ENCODE peak calls at places on chromosome 4, in seven cellular contexts. I is stimulated activated CD4-positive, alpha-beta T cell treated with anti-CD3 and anti-CD28 coated beads, Interleukin-2, amount 100 ng/mL, for 48 hours; Y is sciatic nerve; P is nephron progenitor cell; T is endothelial cell; R is memory B cell; K is fibroblast of villous mesenchyme. C is an unnamed sample.

GRCh38 chr4:151801547-151802516 is 41.0 kb upstream of the GATB start:
- DNase-seq in R (peak; percentile 43), Y (no peak), P (peak; percentile 56), T (peak; percentile 60), I (peak; percentile 62), K (peak; percentile 64), C (peak; percentile 65)

GRCh38 chr4:117755438-117755837 is 278.8 kb upstream of the NDST3 start:
- DNase-seq in Y (no peak), R (no peak), I (no peak), T (no peak), K (no peak), P (no peak), C (no peak)

GRCh38 chr4:27132497-27132896 is 271.9 kb downstream of the STIM2 start:
- DNase-seq in I (no peak), P (no peak), Y (no peak), T (no peak), R (no peak), K (no peak), C (no peak)

GRCh38 chr4:176927664-176928063 is 134.9 kb upstream of the VEGFC start:
- DNase-seq in T (no peak), Y (no peak), R (no peak), K (peak; percentile 90), I (no peak), P (no peak), C (peak; percentile 84)

GRCh38 chr4:139745111-139745639 is 79.6 kb downstream of the MGST2 start:
- DNase-seq in R (no peak), K (no peak), Y (no peak), T (no peak), I (no peak), P (no peak), C (no peak)

GRCh38 chr4:135204311-135204710 is 1002.7 kb upstream of the PABPC4L start:
- DNase-seq in I (no peak), T (no peak), Y (no peak), K (no peak), P (no peak), R (no peak), C (no peak)

GRCh38 chr4:10299601-10300000 is 157.6 kb downstream of the ZNF518B start:
- DNase-seq in K (no peak), I (no peak), Y (no peak), T (no peak), P (no peak), R (no peak), C (peak; percentile 61)

GRCh38 chr4:112522389-112522788 is 6.4 kb upstream of the NEUROG2 start:
- DNase-seq in Y (no peak), R (no peak), T (no peak), I (no peak), K (no peak), P (no peak), C (no peak)

GRCh38 chr4:78645853-78646757 is 94.5 kb downstream of the ANXA3 start:
- DNase-seq in K (peak; percentile 95), T (no peak), P (no peak), Y (peak; percentile 75), I (no peak), R (no peak), C (peak; percentile 97)

GRCh38 chr4:82515705-82516104 is 46.1 kb downstream of the TMEM150C start:
- DNase-seq in T (no peak), K (peak; percentile 25), I (no peak), R (no peak), Y (peak; percentile 65), P (no peak), C (peak; percentile 28)

GRCh38 chr4:123304151-123305021 is 92.2 kb upstream of the SPRY1 start:
- DNase-seq in P (peak; percentile 28), T (peak; percentile 20), Y (no peak), K (no peak), I (no peak), R (no peak), C (no peak)

GRCh38 chr4:1870328-1870577 is 940 bp upstream of the NSD2 start:
- DNase-seq in T (peak; percentile 81), I (peak; percentile 77), R (peak; percentile 81), Y (peak; percentile 90), P (peak; percentile 87), K (peak; percentile 81), C (peak; percentile 94)

GRCh38 chr4:68132342-68132741 is 2.7 kb upstream of the TMPRSS11F start:
- DNase-seq in K (no peak), Y (no peak), T (no peak), I (no peak), R (no peak), P (no peak), C (no peak)

GRCh38 chr4:173538148-173538902 is 8.3 kb upstream of the HAND2 start:
- DNase-seq in Y (no peak), P (peak; percentile 51), K (peak; percentile 45), I (no peak), R (no peak), T (peak; percentile 38), C (no peak)

GRCh38 chr4:132125131-132125530 is 1024.0 kb upstream of the PCDH10 start:
- DNase-seq in K (no peak), R (no peak), Y (no peak), T (no peak), I (no peak), P (no peak), C (no peak)

GRCh38 chr4:83490876-83491450 is 6.1 kb upstream of the ABRAXAS1 start:
- DNase-seq in R (peak; percentile 31), I (no peak), T (peak; percentile 21), P (no peak), Y (no peak), K (peak; percentile 41), C (peak; percentile 46)

GRCh38 chr4:40241936-40242590 is 45.2 kb downstream of the RHOH start:
- DNase-seq in T (no peak), I (no peak), K (no peak), R (no peak), P (no peak), Y (no peak), C (no peak)

GRCh38 chr4:85952518-85952917 is 407.3 kb downstream of the MAPK10 start:
- DNase-seq in P (no peak), Y (no peak), K (peak; percentile 80), R (no peak), T (no peak), I (no peak), C (peak; percentile 48)

GRCh38 chr4:87171944-87172343 is 48.5 kb downstream of the KLHL8 start:
- DNase-seq in P (no peak), Y (no peak), K (no peak), I (no peak), T (no peak), R (no peak), C (no peak)

GRCh38 chr4:39908284-39908683 is 69.4 kb downstream of the PDS5A start:
- DNase-seq in P (no peak), I (no peak), T (no peak), R (no peak), K (no peak), Y (no peak), C (no peak)

GRCh38 chr4:186724048-186724860 is 598 bp upstream of the FAT1 start:
- DNase-seq in Y (peak; percentile 74), T (peak; percentile 63), R (no peak), K (peak; percentile 56), I (no peak), P (peak; percentile 62), C (peak; percentile 29)

GRCh38 chr4:8706221-8707044 is 113.9 kb downstream of the CPZ start:
- DNase-seq in T (no peak), Y (peak; percentile 22), K (no peak), R (no peak), I (no peak), P (no peak), C (no peak)

GRCh38 chr4:183333983-183334382 is 11.8 kb upstream of the CLDN24 start:
- DNase-seq in P (no peak), T (no peak), I (no peak), K (no peak), Y (no peak), R (no peak), C (peak; percentile 46)

GRCh38 chr4:76209876-76210275 is 3.7 kb downstream of the SCARB2 start:
- DNase-seq in K (no peak), P (no peak), Y (no peak), R (no peak), I (no peak), T (no peak), C (no peak)